ENCODE peak calls at places on chromosomes 7 and 10, in six cellular contexts. Y is WTC11, M is fibroblast of lung, G is suprapubic skin, N is nephron progenitor cell, R is progenitor cell of endocrine pancreas. C is an unnamed sample.

GRCh38 chr7:4733936-4734528 is 41.4 kb upstream of the AP5Z1 start:
- DNase-seq in R (no peak), M (no peak), N (no peak), G (no peak), Y (no peak), C (no peak)

GRCh38 chr10:26480909-26481703 is 43.0 kb downstream of the APBB1IP start:
- DNase-seq in N (no peak), M (no peak), R (no peak), G (no peak), Y (no peak), C (no peak)

GRCh38 chr10:100303724-100304319 is 17.3 kb upstream of the BLOC1S2 start:
- DNase-seq in R (no peak), Y (no peak), M (peak), G (no peak), N (no peak), C (peak)

GRCh38 chr7:144386741-144387140 is 16.8 kb downstream of the NOBOX start:
- DNase-seq in R (no peak), G (no peak), N (no peak), M (peak), Y (no peak), C (peak)

GRCh38 chr7:104272767-104273384 is 55.5 kb upstream of the LHFPL3 start:
- DNase-seq in M (peak), R (no peak), Y (no peak), N (no peak), G (no peak), C (peak)

GRCh38 chr10:11162828-11163599 is 145.3 kb downstream of the CELF2 start:
- DNase-seq in M (no peak), R (no peak), N (no peak), G (no peak), Y (no peak), C (peak)

GRCh38 chr10:87635498-87636312 is 24.0 kb upstream of the PAPSS2 start:
- DNase-seq in N (no peak), M (peak), G (no peak), Y (no peak), R (no peak), C (peak)

GRCh38 chr7:30898411-30898810 is 13.2 kb upstream of the AQP1 start:
- DNase-seq in M (no peak), Y (no peak), G (no peak), N (no peak), R (no peak), C (no peak)

GRCh38 chr10:17811466-17811865 is 2.3 kb downstream of the MRC1 start:
- DNase-seq in G (no peak), Y (no peak), N (no peak), R (no peak), M (no peak), C (no peak)

GRCh38 chr10:83585686-83586085 is 553.6 kb upstream of the GHITM start:
- DNase-seq in Y (no peak), G (no peak), M (no peak), R (no peak), N (no peak), C (no peak)

GRCh38 chr10:124026337-124026939 is 67.0 kb downstream of the CHST15 start:
- DNase-seq in N (no peak), R (no peak), M (no peak), Y (peak), G (no peak), C (no peak)

GRCh38 chr7:133804127-133804526 is 323.0 kb upstream of the LRGUK start:
- DNase-seq in G (no peak), Y (no peak), N (no peak), R (no peak), M (no peak), C (no peak)

GRCh38 chr10:89785095-89785494 is 83.7 kb downstream of the KIF20B start:
- DNase-seq in Y (no peak), G (no peak), R (no peak), N (no peak), M (no peak), C (no peak)

GRCh38 chr10:109902992-109903947 is 20.0 kb downstream of the XPNPEP1 start:
- DNase-seq in M (peak), N (no peak), R (no peak), Y (no peak), G (no peak), C (peak)

GRCh38 chr10:37246637-37247036 is 121.2 kb downstream of the ANKRD30A start:
- DNase-seq in M (no peak), R (no peak), N (no peak), Y (no peak), G (no peak), C (no peak)
- TF ChIP-seq CTCF in M (no peak), R (no peak), N (no peak), Y (no peak), G (no peak), C (no peak)

DNA sequence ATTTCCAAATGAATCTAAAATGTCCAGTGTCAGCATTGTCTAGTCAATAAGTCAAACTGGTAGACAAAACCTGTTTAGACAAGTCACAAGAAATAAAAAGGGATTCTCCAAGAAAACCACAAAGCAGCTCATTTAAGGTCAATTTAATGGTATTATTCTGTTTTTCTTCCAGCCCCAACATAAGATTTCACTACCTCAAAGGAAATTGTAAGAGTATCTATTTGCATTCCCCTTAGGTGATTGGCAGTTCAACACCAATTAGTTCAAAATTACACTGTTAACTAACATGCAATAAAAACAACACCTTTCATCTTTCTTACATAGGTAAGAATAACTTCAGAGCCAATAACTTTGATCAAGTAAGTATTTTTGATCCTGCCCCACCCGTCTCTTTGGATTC is 106.3 kb downstream of the RNF32 start:
- DNase-seq in R (no peak), Y (no peak), M (no peak), N (no peak), G (no peak), C (no peak)
- TF ChIP-seq CTCF in R (no peak), Y (no peak), M (no peak), N (no peak), G (no peak), C (no peak)

GRCh38 chr7:16604054-16604453 is 41.5 kb downstream of the ANKMY2 start:
- DNase-seq in G (no peak), N (no peak), R (no peak), Y (no peak), M (peak), C (peak)
- TF ChIP-seq CTCF in G (no peak), N (no peak), R (no peak), Y (no peak), M (peak), C (peak)

DNA sequence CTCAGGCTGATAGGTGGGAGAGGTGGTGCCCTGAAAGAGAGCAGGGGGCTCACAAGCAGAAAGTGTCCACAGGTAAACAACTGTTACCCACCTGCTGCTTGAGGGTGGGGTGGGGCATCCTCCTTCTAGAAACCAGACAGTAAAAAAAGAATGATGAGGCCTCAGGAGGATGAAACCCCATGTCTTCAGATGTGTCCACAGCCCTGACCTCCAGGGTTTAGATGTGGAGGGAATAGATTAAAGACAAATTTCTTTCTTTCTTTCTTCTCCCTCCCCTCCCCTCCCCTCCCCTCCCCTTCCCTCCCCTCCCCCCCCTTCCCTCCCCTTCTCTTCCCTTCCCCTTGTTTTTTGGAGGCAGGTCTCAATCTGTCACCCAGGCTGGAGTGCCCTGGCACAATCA is 333.5 kb upstream of the NUPR2 start:
- DNase-seq in G (no peak), Y (no peak), M (no peak), N (no peak), R (no peak), C (no peak)
- TF ChIP-seq CTCF in G (no peak), Y (no peak), M (no peak), N (no peak), R (no peak), C (no peak)

DNA sequence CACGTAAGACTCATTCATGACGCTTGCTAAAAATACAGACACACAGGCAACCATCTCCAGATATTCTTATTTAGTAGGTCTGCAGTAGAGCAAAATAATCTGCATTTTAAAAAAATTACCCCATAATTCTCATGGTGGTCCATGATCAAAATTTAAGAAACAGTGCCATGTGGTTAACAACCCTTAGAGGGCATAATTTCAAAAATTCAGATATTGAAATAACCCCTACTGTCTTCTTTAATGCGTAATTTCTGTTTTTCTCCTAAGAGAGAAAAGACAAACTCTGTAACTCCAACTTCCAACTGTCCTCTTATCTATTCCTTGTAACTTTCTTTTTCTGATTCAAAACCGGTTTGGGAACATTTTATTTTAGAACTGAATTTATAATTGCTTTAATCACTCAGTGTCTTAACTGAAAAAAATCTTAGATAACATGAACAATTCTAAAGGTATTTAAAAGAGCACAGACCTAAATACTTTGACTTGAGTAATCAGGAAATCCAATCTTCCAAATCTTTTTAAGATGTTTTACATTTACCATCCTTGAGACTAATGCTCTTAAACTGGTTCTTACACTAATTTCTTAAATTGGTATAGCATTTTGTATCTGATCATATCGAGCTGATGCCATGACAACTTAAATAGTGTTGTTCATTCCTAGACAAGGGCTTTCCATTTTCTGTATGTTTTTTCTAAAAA is 148.0 kb downstream of the GALNT11 start:
- DNase-seq in G (no peak), N (no peak), Y (no peak), R (no peak), M (no peak), C (no peak)
- TF ChIP-seq CTCF in G (no peak), N (no peak), Y (no peak), R (no peak), M (no peak), C (no peak)

GRCh38 chr10:79316671-79317431 is 30.4 kb upstream of the PPIF start:
- DNase-seq in M (no peak), Y (no peak), R (no peak), G (peak), N (no peak), C (peak)
- TF ChIP-seq CTCF in M (no peak), Y (no peak), R (no peak), G (no peak), N (no peak), C (no peak)

GRCh38 chr7:41975854-41976253 is 261.2 kb downstream of the GLI3 start:
- DNase-seq in N (no peak), M (peak), R (no peak), Y (no peak), G (no peak), C (peak)

GRCh38 chr7:41978858-41979257 is 258.2 kb downstream of the GLI3 start:
- DNase-seq in R (no peak), M (no peak), G (no peak), Y (no peak), N (no peak), C (no peak)

GRCh38 chr7:41974835-41975234 is 262.2 kb downstream of the GLI3 start:
- DNase-seq in Y (no peak), N (no peak), M (no peak), G (no peak), R (no peak), C (no peak)

GRCh38 chr7:41977165-41977651 is 259.8 kb downstream of the GLI3 start:
- DNase-seq in G (no peak), M (peak), N (peak), R (no peak), Y (no peak), C (peak)

GRCh38 chr7:41976411-41976810 is 260.6 kb downstream of the GLI3 start:
- DNase-seq in Y (no peak), M (no peak), N (no peak), G (no peak), R (no peak), C (no peak)
- TF ChIP-seq CTCF in Y (no peak), M (no peak), N (no peak), G (no peak), R (no peak), C (no peak)

GRCh38 chr10:61359452-61359851 is 93.7 kb downstream of the TMEM26 start:
- DNase-seq in M (no peak), G (no peak), R (no peak), N (no peak), Y (no peak), C (no peak)
- TF ChIP-seq CTCF in M (no peak), G (no peak), R (no peak), N (no peak), Y (no peak), C (no peak)

GRCh38 chr10:21494221-21495001 is 31.1 kb downstream of the SKIDA1 start:
- DNase-seq in Y (peak), N (peak), M (peak), R (no peak), G (no peak), C (peak)
- TF ChIP-seq CTCF in Y (no peak), N (no peak), M (peak), R (no peak), G (no peak), C (no peak)

DNA sequence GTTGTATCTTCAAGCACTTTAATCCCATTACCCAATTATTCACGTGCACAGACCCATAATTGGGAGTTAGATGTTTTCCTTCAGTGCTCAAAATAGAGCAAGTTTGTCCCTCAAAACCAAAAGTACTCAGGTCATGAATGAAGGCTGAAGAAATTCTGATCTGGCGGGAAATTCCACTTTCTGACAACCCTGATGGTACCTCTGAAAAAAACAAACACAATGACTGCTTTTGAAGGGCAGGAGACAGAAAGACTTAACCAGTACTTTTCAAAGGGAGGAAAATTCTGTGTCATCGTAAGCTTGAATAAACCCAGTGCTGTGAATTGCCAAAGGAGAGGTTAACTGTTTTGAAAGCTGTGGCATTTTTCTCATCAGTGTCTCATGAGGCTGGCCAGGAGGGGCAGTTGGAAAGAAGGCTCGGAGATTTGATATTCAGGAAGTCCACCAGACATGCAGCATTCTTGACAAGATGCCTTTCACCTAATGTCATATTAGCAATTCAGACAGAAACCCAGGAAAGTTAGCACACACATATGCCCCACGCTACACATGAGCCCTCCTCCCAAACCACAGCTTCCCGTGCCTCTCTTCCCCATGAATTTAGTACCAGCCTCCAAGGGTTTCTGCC is 347.0 kb downstream of the KCNMA1 start:
- DNase-seq in G (no peak), R (no peak), M (peak), N (no peak), Y (no peak), C (peak)
- TF ChIP-seq CTCF in G (no peak), R (no peak), M (no peak), N (no peak), Y (no peak), C (peak)